ENCODE peak calls at places on chromosomes 3 and 15, in four cellular contexts. K, Y, X and P are unnamed samples.

GRCh38 chr15:60548101-60548500 is 69.2 kb upstream of the ICE2 start:
- DNase-seq in K (no peak), Y (no peak), X (no peak), P (no peak)

GRCh38 chr15:93703092-93703785 is 528.1 kb upstream of the MCTP2 start:
- DNase-seq in K (no peak), Y (no peak), X (no peak), P (no peak)

GRCh38 chr3:135965129-135965505 is 411 bp upstream of the PPP2R3A start:
- DNase-seq in K (no peak), Y (no peak), X (peak; percentile 16), P (peak; percentile 28)

GRCh38 chr15:99507016-99507731 is 58.6 kb upstream of the MEF2A start:
- DNase-seq in K (peak; percentile 62), Y (no peak), X (peak; percentile 83), P (peak; percentile 26)

GRCh38 chr3:32176989-32177701 is 61.3 kb upstream of the CMTM8 start:
- DNase-seq in K (peak; percentile 82), Y (peak; percentile 64), X (peak; percentile 78), P (peak; percentile 28)

GRCh38 chr3:64798316-64798715 is 110.5 kb upstream of the ADAMTS9 start:
- DNase-seq in K (no peak), Y (no peak), X (no peak), P (no peak)

GRCh38 chr3:48367201-48367600 is 4.8 kb upstream of the FBXW12 start:
- DNase-seq in K (no peak), Y (no peak), X (no peak), P (no peak)

GRCh38 chr3:123367467-123368154 is 81.3 kb downstream of the ADCY5 start:
- DNase-seq in K (no peak), Y (no peak), X (no peak), P (no peak)

GRCh38 chr3:150783920-150784746 is 21.2 kb upstream of the SIAH2 start:
- DNase-seq in K (no peak), Y (no peak), X (peak; percentile 33), P (no peak)

GRCh38 chr3:132867956-132868355 is 145.7 kb upstream of the NPHP3 start:
- DNase-seq in K (no peak), Y (no peak), X (peak; percentile 17), P (peak; percentile 13)

GRCh38 chr3:78804251-78805037 is 963.4 kb downstream of the ROBO1 start:
- DNase-seq in K (peak; percentile 28), Y (no peak), X (no peak), P (peak; percentile 83)

GRCh38 chr3:23877324-23877980 is 39.3 kb downstream of the NKIRAS1 start:
- DNase-seq in K (no peak), Y (no peak), X (peak; percentile 72), P (peak; percentile 23)

GRCh38 chr3:194140520-194141414 is 4.8 kb downstream of the HES1 start:
- DNase-seq in K (peak; percentile 83), Y (peak; percentile 85), X (peak; percentile 66), P (no peak)

GRCh38 chr3:194141415-194142155 is 5.6 kb downstream of the HES1 start:
- DNase-seq in K (peak; percentile 97), Y (peak; percentile 92), X (peak; percentile 91), P (peak; percentile 86)

GRCh38 chr3:194139977-194140351 is 4.0 kb downstream of the HES1 start:
- DNase-seq in K (no peak), Y (no peak), X (no peak), P (no peak)

GRCh38 chr3:194139085-194139976 is 3.4 kb downstream of the HES1 start:
- DNase-seq in K (peak; percentile 82), Y (peak; percentile 80), X (peak; percentile 67), P (peak; percentile 84)

GRCh38 chr3:194142156-194142910 is 6.4 kb downstream of the HES1 start:
- DNase-seq in K (peak; percentile 40), Y (peak; percentile 37), X (no peak), P (no peak)
- H3K4me3 ChIP-seq in K (no peak overlapping the region), Y (peak overlapping the region; percentile 42), X (no peak overlapping the region), P (no peak overlapping the region)

DNA sequence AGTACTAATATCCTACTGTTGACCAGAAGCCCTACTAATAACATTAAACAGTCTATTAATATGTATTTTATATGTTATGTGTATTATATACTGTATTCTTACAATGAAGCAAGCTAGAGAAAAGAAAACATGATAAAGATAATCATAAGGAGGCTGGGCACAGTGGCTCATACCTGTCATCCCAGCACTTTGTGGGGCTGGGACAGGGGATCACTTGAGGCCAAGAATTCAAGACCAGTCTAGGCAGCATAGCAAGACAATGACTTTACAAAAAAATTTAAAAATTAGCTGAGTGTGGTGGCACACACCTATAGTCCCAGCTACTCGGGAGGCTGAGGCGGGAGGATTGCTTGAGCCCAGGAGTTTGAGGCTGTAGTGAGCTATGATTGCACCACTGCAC is 8.9 kb upstream of the HERC1 start:
- DNase-seq in K (no peak), Y (no peak), X (no peak), P (no peak)
- TF ChIP-seq CTCF in K (no peak), Y (no peak), X (no peak), P (no peak)

GRCh38 chr3:143294183-143294582 is 174.6 kb downstream of the CHST2 start:
- DNase-seq in K (no peak), Y (no peak), X (no peak), P (no peak)
- H3K4me3 ChIP-seq in K (no peak overlapping the region), Y (no peak overlapping the region), X (no peak overlapping the region), P (no peak overlapping the region)

DNA sequence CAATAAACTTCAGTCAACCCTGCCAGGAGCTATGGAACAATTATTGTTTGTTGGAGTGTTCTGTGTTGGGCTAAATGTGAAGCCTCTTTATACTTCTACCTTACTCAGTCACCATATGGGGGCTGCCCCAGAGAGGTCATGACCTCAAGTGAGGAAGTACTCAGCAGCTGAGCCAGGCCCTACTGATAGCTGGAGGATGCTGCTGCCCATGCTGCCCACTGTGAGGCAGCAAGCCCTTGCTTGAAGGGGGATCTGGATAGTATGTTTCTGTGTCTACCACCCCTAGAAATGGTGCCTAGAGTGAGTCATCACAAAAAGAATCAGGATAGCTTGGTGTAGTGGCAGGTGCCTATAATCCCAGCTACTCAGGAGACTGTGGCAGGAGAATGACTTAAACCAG is 4.5 kb upstream of the RPL24 start:
- DNase-seq in K (no peak), Y (no peak), X (no peak), P (no peak)
- TF ChIP-seq CTCF in K (no peak), Y (no peak), X (no peak), P (no peak)

DNA sequence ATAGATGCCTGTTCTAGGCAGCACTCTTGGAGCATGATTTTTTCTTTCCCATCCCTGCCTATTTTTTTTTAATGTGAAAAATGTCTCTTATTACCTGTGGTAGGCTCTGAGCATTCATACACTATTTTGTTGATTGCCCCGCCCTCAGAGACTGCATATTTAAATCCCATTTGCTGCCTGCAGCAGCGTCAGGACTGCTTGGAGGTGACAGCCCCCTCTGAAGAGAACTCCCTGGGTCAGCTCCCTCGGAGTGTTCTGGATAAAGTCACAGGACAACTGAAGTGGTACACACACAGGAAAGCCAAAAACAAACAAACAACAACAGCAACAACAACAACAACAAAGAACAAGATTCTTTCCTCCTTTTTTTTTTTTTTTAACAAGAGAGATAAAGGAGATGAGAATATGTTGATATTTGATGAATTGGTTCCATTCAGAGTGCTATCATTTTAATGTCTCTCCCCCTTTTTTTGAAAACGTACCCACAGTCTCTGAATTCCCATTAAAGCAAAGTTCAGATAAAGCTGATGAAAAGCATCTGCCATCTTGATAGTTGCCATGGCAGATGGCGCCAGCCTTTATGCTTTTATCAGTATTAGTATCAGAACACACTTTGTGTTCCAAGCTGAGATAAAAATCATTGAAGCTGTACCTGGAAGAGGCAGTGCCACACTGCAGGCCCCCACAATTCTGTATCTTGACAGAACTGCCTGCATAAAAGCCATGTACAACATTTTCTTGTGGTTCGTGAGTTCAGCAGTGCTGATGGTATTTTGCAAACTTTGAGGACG is 312.0 kb downstream of the SATB1 start:
- DNase-seq in K (no peak), Y (no peak), X (no peak), P (no peak)
- H3K4me3 ChIP-seq in K (no peak overlapping the region), Y (no peak overlapping the region), X (no peak overlapping the region), P (no peak overlapping the region)

GRCh38 chr3:42177068-42177800 is 86.1 kb downstream of the TRAK1 start:
- DNase-seq in K (no peak), Y (no peak), X (no peak), P (no peak)
- TF ChIP-seq CTCF in K (no peak), Y (no peak), X (no peak), P (no peak)